ENCODE peak calls at places on chromosomes 4 and X, in six cellular contexts. Y, N, Z, R, P and E are unnamed samples.

GRCh38 chrX:24231169-24231568 is 81.6 kb downstream of the ZFX start:
- DNase-seq in P (no peak), R (no peak), N (no peak), Y (no peak), Z (no peak), E (peak; percentile 90)

GRCh38 chrX:19019996-19020395 is 36.1 kb upstream of the PHKA2 start:
- DNase-seq in Y (no peak), Z (no peak), N (no peak), P (no peak), R (no peak), E (peak; percentile 11)

GRCh38 chrX:18410038-18410437 is 15.4 kb upstream of the CDKL5 start:
- DNase-seq in P (no peak), N (no peak), Z (no peak), Y (no peak), R (peak; percentile 8), E (peak; percentile 53)

GRCh38 chr4:83378426-83378825 is 43.8 kb upstream of the HPSE start:
- DNase-seq in P (no peak), R (no peak), N (no peak), Z (no peak), Y (no peak), E (no peak)

GRCh38 chr4:104751468-104751867 is 256.8 kb upstream of the CXXC4 start:
- DNase-seq in Y (no peak), P (no peak), Z (no peak), R (no peak), N (no peak), E (no peak)

GRCh38 chr4:35934370-35934981 is 309.8 kb downstream of the ARAP2 start:
- DNase-seq in Y (no peak), P (peak; percentile 3), N (no peak), R (peak; percentile 34), Z (no peak), E (peak; percentile 23)

GRCh38 chrX:139077303-139078131 is 366.0 kb upstream of the FGF13 start:
- DNase-seq in R (no peak), Y (no peak), N (no peak), P (no peak), Z (no peak), E (peak; percentile 67)

GRCh38 chr4:40204507-40205258 is 7.9 kb downstream of the RHOH start:
- DNase-seq in Y (no peak), P (no peak), Z (no peak), R (no peak), N (no peak), E (no peak)

GRCh38 chr4:48792348-48793006 is 12.4 kb upstream of the FRYL start:
- DNase-seq in Y (peak; percentile 14), P (no peak), N (no peak), R (no peak), Z (no peak), E (peak; percentile 15)

GRCh38 chrX:13092455-13092941 is 48.1 kb upstream of the FAM9C start:
- DNase-seq in P (no peak), R (no peak), Z (no peak), N (peak; percentile 43), Y (peak; percentile 69), E (no peak)

GRCh38 chrX:153379508-153379907 is 21.6 kb downstream of the PNMA6E start:
- DNase-seq in Z (no peak), Y (no peak), N (no peak), R (no peak), P (no peak), E (no peak)

GRCh38 chr4:6944311-6945051 is 34.9 kb downstream of the TBC1D14 start:
- DNase-seq in R (no peak), N (no peak), Y (no peak), Z (no peak), P (no peak), E (no peak)